ENCODE peak calls at places on chromosome 5, in five cellular contexts. P is bronchial epithelial cell; K is activated CD4-positive, alpha-beta T cell treated with anti-CD3 and anti-CD28 coated beads, Interleukin-2, amount 50 U/mL, for 4 hours; M is nephron progenitor cell; X is C1 segment of cervical spinal cord. A is an unnamed sample.

GRCh38 chr5:159123189-159123588 is 23.5 kb upstream of the EBF1 start:
- DNase-seq in P (no peak), K (no peak), M (no peak), X (no peak), A (no peak)

GRCh38 chr5:84088996-84089395 is 295.7 kb downstream of the EDIL3 start:
- DNase-seq in P (peak), K (no peak), M (no peak), X (no peak), A (no peak)

GRCh38 chr5:148469446-148470062 is 85.8 kb downstream of the FBXO38 start:
- DNase-seq in P (peak), K (no peak), M (no peak), X (peak), A (no peak)

GRCh38 chr5:17184596-17184995 is 32.8 kb upstream of the BASP1 start:
- DNase-seq in P (no peak), K (no peak), M (no peak), X (no peak), A (no peak)

GRCh38 chr5:171162602-171163001 is 146.4 kb upstream of the TLX3 start:
- DNase-seq in P (peak), K (no peak), M (peak), X (no peak), A (peak)

GRCh38 chr5:65914644-65915196 is 11.7 kb upstream of the ERBIN start:
- DNase-seq in P (no peak), K (no peak), M (no peak), X (no peak), A (no peak)

GRCh38 chr5:63245271-63245670 is 666.7 kb downstream of the LRRC70 start:
- DNase-seq in P (peak), K (no peak), M (no peak), X (no peak), A (no peak)

GRCh38 chr5:151202381-151203139 is 21.3 kb downstream of the CCDC69 start:
- DNase-seq in P (peak), K (peak), M (no peak), X (no peak), A (no peak)

GRCh38 chr5:53406630-53407316 is 73.7 kb upstream of the FST start:
- DNase-seq in P (peak), K (no peak), M (no peak), X (no peak), A (no peak)

GRCh38 chr5:125865166-125865815 is 557.9 kb upstream of the GRAMD2B start:
- DNase-seq in P (peak), K (no peak), M (no peak), X (no peak), A (no peak)

GRCh38 chr5:40680741-40681350 is 1.1 kb downstream of the PTGER4 start:
- DNase-seq in P (no peak), K (peak), M (peak), X (no peak), A (peak)

GRCh38 chr5:92391-93220 is 638 bp downstream of the PLEKHG4B start:
- DNase-seq in P (no peak), K (no peak), M (peak), X (no peak), A (peak)

GRCh38 chr5:31854181-31854624 is 215.3 kb downstream of the PDZD2 start:
- DNase-seq in P (peak), K (no peak), M (peak), X (no peak), A (no peak)

GRCh38 chr5:174335682-174336364 is 290.3 kb downstream of the NSG2 start:
- DNase-seq in P (no peak), K (no peak), M (no peak), X (no peak), A (no peak)